ENCODE peak calls at places on chromosome 5, in eight cellular contexts. One of them, this sample, is unnamed.

GRCh38 chr5:1468629-1469527 is 23.6 kb upstream of the SLC6A3 start:
- DNase-seq in AG08395: no peak
- DNase-seq in M059J: no peak
- DNase-seq in nephron progenitor cell: no peak
- DNase-seq in GM20000: no peak
- DNase-seq in body of pancreas: no peak
- DNase-seq in tibial nerve: no peak
- DNase-seq in hepatocyte: no peak
- DNase-seq in this sample: no peak

GRCh38 chr5:58011301-58011700 is 448.6 kb downstream of the PLK2 start:
- DNase-seq in hepatocyte: no peak
- DNase-seq in nephron progenitor cell: no peak
- DNase-seq in GM20000: no peak
- DNase-seq in tibial nerve: no peak
- DNase-seq in body of pancreas: no peak
- DNase-seq in M059J: no peak
- DNase-seq in AG08395: no peak
- DNase-seq in this sample: no peak

GRCh38 chr5:17796757-17797398 is 162.6 kb downstream of the TAF11L14 start:
- DNase-seq in GM20000: no peak
- DNase-seq in nephron progenitor cell: no peak
- DNase-seq in AG08395: no peak
- DNase-seq in tibial nerve: no peak
- DNase-seq in hepatocyte: no peak
- DNase-seq in M059J: no peak
- DNase-seq in body of pancreas: no peak
- DNase-seq in this sample: no peak

GRCh38 chr5:72141440-72142271 is 34.4 kb downstream of the MAP1B start:
- DNase-seq in GM20000: no peak
- DNase-seq in AG08395: peak; percentile 79
- DNase-seq in hepatocyte: peak; percentile 45
- DNase-seq in body of pancreas: peak; percentile 23
- DNase-seq in nephron progenitor cell: no peak
- DNase-seq in M059J: peak; percentile 98
- DNase-seq in tibial nerve: no peak
- DNase-seq in this sample: peak; percentile 57

GRCh38 chr5:140553657-140554056 is 3.6 kb downstream of the SRA1 start:
- DNase-seq in AG08395: no peak
- DNase-seq in GM20000: no peak
- DNase-seq in hepatocyte: no peak
- DNase-seq in M059J: peak; percentile 40
- DNase-seq in tibial nerve: no peak
- DNase-seq in nephron progenitor cell: no peak
- DNase-seq in body of pancreas: no peak
- DNase-seq in this sample: no peak

GRCh38 chr5:74641778-74642542 is 1.4 kb upstream of the ENC1 start:
- DNase-seq in nephron progenitor cell: peak; percentile 37
- DNase-seq in body of pancreas: peak; percentile 73
- DNase-seq in AG08395: peak; percentile 47
- DNase-seq in GM20000: peak; percentile 28
- DNase-seq in tibial nerve: no peak
- DNase-seq in M059J: peak; percentile 88
- DNase-seq in hepatocyte: peak; percentile 80
- DNase-seq in this sample: peak; percentile 59

GRCh38 chr5:42951169-42951846 is 88.8 kb downstream of the ANXA2R start:
- DNase-seq in hepatocyte: no peak
- DNase-seq in AG08395: peak; percentile 34
- DNase-seq in tibial nerve: no peak
- DNase-seq in GM20000: peak; percentile 78
- DNase-seq in nephron progenitor cell: no peak
- DNase-seq in body of pancreas: peak; percentile 33
- DNase-seq in M059J: peak; percentile 68
- DNase-seq in this sample: peak; percentile 49

GRCh38 chr5:133916914-133917313 is 51.5 kb downstream of the C5orf15 start:
- DNase-seq in nephron progenitor cell: no peak
- DNase-seq in hepatocyte: no peak
- DNase-seq in GM20000: no peak
- DNase-seq in M059J: no peak
- DNase-seq in tibial nerve: no peak
- DNase-seq in AG08395: no peak
- DNase-seq in body of pancreas: no peak
- DNase-seq in this sample: no peak

GRCh38 chr5:93578813-93579560 is 2.0 kb downstream of the NR2F1-AS1 start:
- DNase-seq in tibial nerve: peak; percentile 59
- DNase-seq in body of pancreas: peak; percentile 19
- DNase-seq in M059J: peak; percentile 82
- DNase-seq in GM20000: peak; percentile 26
- DNase-seq in nephron progenitor cell: no peak
- DNase-seq in hepatocyte: no peak
- DNase-seq in AG08395: no peak
- DNase-seq in this sample: peak; percentile 43

This sample was measured in heart right ventricle.